ENCODE peak calls at places on chromosomes 4 and X, in four cellular contexts. B is trophoblast cell, P is IMR-90, E is H1. F is an unnamed sample.

GRCh38 chrX:13059676-13060499 is 15.5 kb upstream of the FAM9C start:
- DNase-seq in B (no peak), P (peak), E (no peak), F (peak)

GRCh38 chrX:119880076-119880475 is 8.4 kb downstream of the NDUFA1 start:
- DNase-seq in B (no peak), P (no peak), E (no peak), F (no peak)

GRCh38 chr4:98687876-98688275 is 29.5 kb upstream of the TSPAN5 start:
- DNase-seq in B (no peak), P (no peak), E (no peak), F (peak)

GRCh38 chrX:49919617-49920016 is 2.8 kb upstream of the CLCN5 start:
- DNase-seq in B (no peak), P (peak), E (no peak), F (peak)

GRCh38 chr4:85952982-85953650 is 406.7 kb downstream of the MAPK10 start:
- DNase-seq in B (no peak), P (no peak), E (no peak), F (no peak)

GRCh38 chrX:40953369-40953768 is 131.9 kb upstream of the USP9X start:
- DNase-seq in B (no peak), P (no peak), E (no peak), F (no peak)

GRCh38 chr4:101123231-101123630 is 224.1 kb downstream of the PPP3CA start:
- DNase-seq in B (no peak), P (no peak), E (no peak), F (no peak)

GRCh38 chr4:124427095-124427767 is 285.3 kb downstream of the ANKRD50 start:
- DNase-seq in B (no peak), P (no peak), E (no peak), F (no peak)

GRCh38 chr4:67104145-67104544 is 441.2 kb downstream of the CENPC start:
- DNase-seq in B (no peak), P (no peak), E (no peak), F (no peak)

GRCh38 chr4:142781114-142781513 is 65.0 kb downstream of the INPP4B start:
- DNase-seq in B (no peak), P (peak), E (no peak), F (no peak)

GRCh38 chr4:74932832-74933561 is at the start of gene PARM1:
- DNase-seq in B (peak), P (peak), E (peak), F (peak)

GRCh38 chr4:98688416-98689290 is 30.2 kb upstream of the TSPAN5 start:
- DNase-seq in B (peak), P (peak), E (no peak), F (peak)

GRCh38 chr4:125317526-125317880 is 2.7 kb downstream of the FAT4 start:
- DNase-seq in B (no peak), P (peak), E (no peak), F (peak)

GRCh38 chr4:128858875-128859696 is 49.6 kb downstream of the JADE1 start:
- DNase-seq in B (no peak), P (peak), E (no peak), F (peak)

GRCh38 chr4:117400039-117400835 is 314.9 kb upstream of the TRAM1L1 start:
- DNase-seq in B (peak), P (peak), E (no peak), F (peak)

GRCh38 chr4:144954224-144954623 is 143.8 kb downstream of the ANAPC10 start:
- DNase-seq in B (no peak), P (no peak), E (no peak), F (no peak)

GRCh38 chr4:91527056-91527455 is 776.7 kb upstream of the GRID2 start:
- DNase-seq in B (no peak), P (no peak), E (no peak), F (no peak)

GRCh38 chr4:71941001-71941400 is 90.8 kb upstream of the NPFFR2 start:
- DNase-seq in B (peak), P (peak), E (peak), F (peak)

GRCh38 chrX:103376118-103376978 is at the start of gene BEX3:
- DNase-seq in B (no peak), P (peak), E (peak), F (peak)

GRCh38 chr4:147052361-147052760 is 106.7 kb upstream of the TTC29 start:
- DNase-seq in B (no peak), P (no peak), E (no peak), F (no peak)

GRCh38 chrX:135463937-135464336 is 42.2 kb downstream of the SMIM10L2A start:
- DNase-seq in B (no peak), P (peak), E (no peak), F (peak)

GRCh38 chrX:154369453-154370299 is 4.8 kb downstream of the FLNA start:
- DNase-seq in B (peak), P (peak), E (no peak), F (peak)

GRCh38 chr4:139619644-139620043 is 46.0 kb upstream of the MGST2 start:
- DNase-seq in B (no peak), P (no peak), E (no peak), F (peak)

GRCh38 chrX:2632533-2633504 is 58.3 kb upstream of the CD99 start:
- DNase-seq in B (no peak), P (no peak), E (no peak), F (no peak)

GRCh38 chrX:69195810-69196209 is 30.6 kb upstream of the PJA1 start:
- DNase-seq in B (no peak), P (no peak), E (no peak), F (no peak)

GRCh38 chrX:69192603-69193002 is 27.4 kb upstream of the PJA1 start:
- DNase-seq in B (no peak), P (no peak), E (no peak), F (no peak)

GRCh38 chrX:69197690-69198089 is 32.4 kb upstream of the PJA1 start:
- DNase-seq in B (no peak), P (no peak), E (no peak), F (no peak)

GRCh38 chrX:69195197-69195596 is 29.9 kb upstream of the PJA1 start:
- DNase-seq in B (no peak), P (no peak), E (no peak), F (peak)

GRCh38 chrX:69196666-69197065 is 31.4 kb upstream of the PJA1 start:
- DNase-seq in B (no peak), P (no peak), E (no peak), F (no peak)
- H2AK5ac ChIP-seq in B (no peak), P (no peak), E (no peak), F (no peak)

GRCh38 chr4:2339458-2340271 is 77.8 kb upstream of the MXD4 start:
- DNase-seq in B (no peak), P (no peak), E (no peak), F (no peak)
- H3K4ac ChIP-seq in B (no peak), P (no peak), E (peak), F (no peak)

DNA sequence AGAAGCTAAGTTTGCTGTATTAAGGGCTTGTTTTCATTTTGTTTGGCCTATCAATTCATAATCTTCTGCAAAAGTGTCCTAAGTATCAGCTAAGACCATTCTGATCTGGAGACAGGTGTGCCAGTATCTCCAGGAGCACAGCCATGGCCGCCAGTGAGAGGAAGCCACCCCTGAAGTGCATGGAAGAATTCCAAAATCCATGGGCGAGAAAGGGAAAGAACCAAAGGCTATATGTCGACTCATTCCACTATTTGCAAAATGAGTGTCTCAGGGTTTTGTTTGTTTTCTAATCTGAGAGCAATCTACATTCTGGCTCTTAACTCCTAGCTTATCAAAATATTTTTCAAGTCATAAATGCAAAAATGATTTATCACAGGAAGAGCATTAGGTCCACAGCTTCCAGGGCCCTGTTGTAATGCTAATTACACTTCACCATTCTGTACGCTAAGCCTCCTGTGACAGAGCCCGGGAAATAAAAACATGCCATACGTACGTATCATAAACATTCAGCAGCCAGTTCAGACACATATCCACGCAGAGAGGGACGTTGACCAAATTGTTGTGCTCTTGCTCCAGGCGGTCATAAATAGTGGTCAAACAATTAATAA is 137.3 kb upstream of the FTHL17 start:
- DNase-seq in B (peak), P (peak), E (no peak), F (peak)
- H2AK5ac ChIP-seq in B (no peak), P (no peak), E (no peak), F (no peak)

GRCh38 chrX:16212024-16212423 is 44.7 kb downstream of the MAGEB17 start:
- DNase-seq in B (no peak), P (peak), E (no peak), F (peak)

GRCh38 chrX:16208601-16209000 is 41.3 kb downstream of the MAGEB17 start:
- DNase-seq in B (no peak), P (no peak), E (no peak), F (no peak)

GRCh38 chrX:16215660-16216059 is 48.4 kb downstream of the MAGEB17 start:
- DNase-seq in B (no peak), P (no peak), E (no peak), F (no peak)

GRCh38 chrX:16212436-16212835 is 45.2 kb downstream of the MAGEB17 start:
- DNase-seq in B (no peak), P (peak), E (no peak), F (peak)

GRCh38 chrX:16213970-16214369 is 46.7 kb downstream of the MAGEB17 start:
- DNase-seq in B (no peak), P (no peak), E (no peak), F (no peak)
- H3K4ac ChIP-seq in B (no peak), P (no peak), E (no peak), F (no peak)

GRCh38 chr4:4388418-4388817 is 1.5 kb downstream of the NSG1 start:
- DNase-seq in B (no peak), P (no peak), E (no peak), F (no peak)
- H2AK5ac ChIP-seq in B (no peak), P (no peak), E (no peak), F (no peak)

GRCh38 chrX:146449243-146449642 is 360.3 kb upstream of the CXorf51B start:
- DNase-seq in B (no peak), P (no peak), E (no peak), F (no peak)

GRCh38 chrX:146454363-146454762 is 355.2 kb upstream of the CXorf51B start:
- DNase-seq in B (no peak), P (no peak), E (no peak), F (no peak)

DNA sequence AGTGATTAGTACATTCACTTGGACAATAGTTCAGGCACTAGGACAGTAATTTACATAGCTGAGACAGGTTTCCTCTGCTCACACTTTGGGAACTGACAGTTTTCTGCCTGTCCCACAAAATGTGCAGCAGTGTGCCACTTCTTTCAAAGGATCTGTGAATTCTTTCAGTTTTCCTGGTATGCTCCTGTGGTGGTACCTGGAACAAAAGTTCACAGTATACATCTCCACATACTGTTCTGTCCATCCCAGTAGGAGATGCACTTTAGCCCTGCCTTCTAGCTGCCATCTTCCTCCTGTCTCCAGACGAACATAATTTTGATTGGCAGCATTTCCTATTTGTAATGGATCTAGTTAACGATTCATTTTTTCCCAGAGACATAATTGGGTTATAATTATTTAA is 360.8 kb upstream of the CXorf51B start:
- DNase-seq in B (no peak), P (no peak), E (no peak), F (no peak)
- H3K4ac ChIP-seq in B (no peak), P (no peak), E (no peak), F (no peak)